ENCODE peak calls at places on chromosomes 7 and 10, in six cellular contexts. O is cardiac muscle cell, H is astrocyte of the spinal cord, Q is cardiac fibroblast, P is pancreas, C is GM23338. Z is an unnamed sample.

GRCh38 chr7:36684951-36685350 is 39.3 kb downstream of the AOAH start:
- DNase-seq in P (no peak), O (peak), Q (no peak), C (no peak), H (no peak), Z (no peak)

GRCh38 chr10:73639286-73639685 is 2.0 kb downstream of the MYOZ1 start:
- DNase-seq in C (no peak), Q (no peak), O (no peak), P (no peak), H (no peak), Z (no peak)

GRCh38 chr10:97069576-97070362 is 116.0 kb downstream of the SLIT1 start:
- DNase-seq in C (no peak), P (no peak), H (peak), O (no peak), Q (peak), Z (no peak)

GRCh38 chr7:7099584-7100014 is 82.7 kb upstream of the C1GALT1 start:
- DNase-seq in H (peak), O (peak), C (peak), Q (peak), P (peak), Z (peak)

GRCh38 chr10:124696446-124697392 is 47.5 kb downstream of the FAM53B start:
- DNase-seq in Q (no peak), H (no peak), C (no peak), O (no peak), P (no peak), Z (no peak)

GRCh38 chr7:3482147-3482921 is 181.3 kb downstream of the SDK1 start:
- DNase-seq in Q (peak), O (peak), C (peak), P (no peak), H (peak), Z (no peak)

GRCh38 chr10:11286261-11286989 is 268.8 kb downstream of the CELF2 start:
- DNase-seq in O (no peak), C (no peak), H (no peak), P (no peak), Q (no peak), Z (no peak)

GRCh38 chr10:101195921-101196320 is 33.3 kb downstream of the LBX1 start:
- DNase-seq in H (no peak), Q (no peak), C (no peak), P (no peak), O (no peak), Z (no peak)

GRCh38 chr10:70676511-70676910 is 4.2 kb downstream of the ADAMTS14 start:
- DNase-seq in C (no peak), P (no peak), Q (no peak), H (no peak), O (no peak), Z (no peak)

GRCh38 chr10:23191764-23192395 is at the start of gene PTF1A:
- DNase-seq in C (peak), P (peak), H (no peak), Q (no peak), O (no peak), Z (no peak)

GRCh38 chr10:106436123-106436740 is 728.3 kb downstream of the SORCS1 start:
- DNase-seq in C (no peak), H (peak), P (no peak), Q (peak), O (no peak), Z (no peak)

GRCh38 chr10:78931333-78932083 is 137.3 kb upstream of the ZMIZ1 start:
- DNase-seq in P (no peak), H (peak), O (no peak), C (no peak), Q (peak), Z (peak)

GRCh38 chr10:108911814-108912541 is 1011.3 kb downstream of the XPNPEP1 start:
- DNase-seq in P (peak), Q (peak), H (peak), C (peak), O (no peak), Z (peak)

GRCh38 chr10:103667390-103667789 is 173.9 kb downstream of the NEURL1 start:
- DNase-seq in H (no peak), Q (peak), P (no peak), C (no peak), O (no peak), Z (no peak)

GRCh38 chr7:33612434-33612833 is 292.9 kb upstream of the BMPER start:
- DNase-seq in Q (peak), P (no peak), C (no peak), H (no peak), O (no peak), Z (no peak)

GRCh38 chr10:118672163-118672562 is 76.7 kb upstream of the PRLHR start:
- DNase-seq in H (no peak), O (no peak), C (no peak), P (no peak), Q (no peak), Z (no peak)

GRCh38 chr10:110993024-110993693 is 73.8 kb downstream of the SHOC2 start:
- DNase-seq in O (no peak), Q (peak), C (no peak), H (peak), P (no peak), Z (peak)

GRCh38 chr10:75525646-75526045 is 94.2 kb downstream of the LRMDA start:
- DNase-seq in O (no peak), H (no peak), C (no peak), P (no peak), Q (peak), Z (no peak)

GRCh38 chr10:72812798-72813430 is 80.6 kb upstream of the OIT3 start:
- DNase-seq in O (no peak), H (peak), Q (peak), C (no peak), P (no peak), Z (peak)

GRCh38 chr10:129079705-129080104 is 387.3 kb upstream of the MGMT start:
- DNase-seq in O (no peak), P (no peak), H (no peak), Q (no peak), C (no peak), Z (no peak)

GRCh38 chr7:2567663-2568238 is 9.0 kb downstream of the IQCE start:
- DNase-seq in C (peak), P (no peak), H (peak), O (peak), Q (peak), Z (no peak)

GRCh38 chr7:118040562-118040961 is 143.4 kb upstream of the LSM8 start:
- DNase-seq in H (no peak), Q (no peak), O (no peak), C (no peak), P (no peak), Z (no peak)

GRCh38 chr10:69103784-69104183 is 15.9 kb downstream of the SRGN start:
- DNase-seq in C (no peak), O (no peak), P (no peak), H (no peak), Q (no peak), Z (no peak)

GRCh38 chr7:17939670-17940301 is 508 bp downstream of the SNX13 start:
- DNase-seq in O (peak), C (peak), Q (peak), P (peak), H (peak), Z (no peak)

GRCh38 chr10:106795619-106796018 is 368.9 kb downstream of the SORCS1 start:
- DNase-seq in Q (no peak), C (peak), O (peak), H (no peak), P (no peak), Z (no peak)

DNA sequence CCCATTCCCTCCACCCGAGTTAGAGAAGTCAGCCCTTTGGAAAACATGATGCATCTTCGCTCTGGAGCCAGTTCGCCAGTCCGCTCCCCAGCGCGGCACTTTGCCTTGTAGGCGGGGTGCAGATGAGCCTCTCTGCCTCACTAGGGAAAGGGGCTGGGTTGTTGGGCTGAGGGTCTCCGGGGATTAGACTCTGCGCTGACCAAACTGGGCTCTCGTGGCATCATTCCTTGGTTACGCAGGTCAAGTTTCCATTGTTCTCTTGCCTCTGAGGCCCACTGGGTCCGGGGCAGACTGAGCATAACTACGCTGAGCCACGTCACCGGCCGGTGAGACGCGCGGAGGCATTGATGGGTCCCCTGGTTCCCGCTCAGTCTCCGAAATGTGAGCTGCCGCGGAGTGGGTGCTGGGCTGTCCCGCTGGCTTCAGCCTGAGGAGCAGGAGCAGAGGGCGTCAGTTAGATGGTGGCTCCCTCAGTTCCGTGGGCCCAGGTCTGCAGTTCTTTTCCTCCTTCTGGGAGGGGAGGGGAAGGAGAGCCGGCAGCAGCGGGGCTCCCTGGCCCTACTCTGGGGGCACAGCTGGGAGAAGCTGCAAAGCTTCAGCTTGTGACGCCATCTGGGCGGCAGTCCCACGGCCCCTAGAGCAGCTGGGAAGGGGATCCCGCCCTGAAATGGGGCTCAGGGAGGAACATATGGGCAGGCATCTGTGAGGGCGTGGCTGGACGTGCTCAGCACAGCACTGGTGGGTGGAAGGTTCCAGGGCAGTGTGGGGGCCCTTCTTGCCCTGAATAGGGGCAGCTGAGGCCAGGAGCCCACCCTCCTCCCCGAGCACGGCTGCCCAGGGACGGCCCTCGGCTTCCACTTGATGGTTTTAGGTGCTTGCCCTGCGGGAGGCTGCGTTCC is 121.2 kb upstream of the BTBD16 start:
- DNase-seq in C (peak), H (no peak), P (no peak), O (no peak), Q (peak), Z (peak)
- H3K4me3 ChIP-seq in C (no peak), H (no peak), P (no peak), O (no peak), Q (no peak), Z (peak)

DNA sequence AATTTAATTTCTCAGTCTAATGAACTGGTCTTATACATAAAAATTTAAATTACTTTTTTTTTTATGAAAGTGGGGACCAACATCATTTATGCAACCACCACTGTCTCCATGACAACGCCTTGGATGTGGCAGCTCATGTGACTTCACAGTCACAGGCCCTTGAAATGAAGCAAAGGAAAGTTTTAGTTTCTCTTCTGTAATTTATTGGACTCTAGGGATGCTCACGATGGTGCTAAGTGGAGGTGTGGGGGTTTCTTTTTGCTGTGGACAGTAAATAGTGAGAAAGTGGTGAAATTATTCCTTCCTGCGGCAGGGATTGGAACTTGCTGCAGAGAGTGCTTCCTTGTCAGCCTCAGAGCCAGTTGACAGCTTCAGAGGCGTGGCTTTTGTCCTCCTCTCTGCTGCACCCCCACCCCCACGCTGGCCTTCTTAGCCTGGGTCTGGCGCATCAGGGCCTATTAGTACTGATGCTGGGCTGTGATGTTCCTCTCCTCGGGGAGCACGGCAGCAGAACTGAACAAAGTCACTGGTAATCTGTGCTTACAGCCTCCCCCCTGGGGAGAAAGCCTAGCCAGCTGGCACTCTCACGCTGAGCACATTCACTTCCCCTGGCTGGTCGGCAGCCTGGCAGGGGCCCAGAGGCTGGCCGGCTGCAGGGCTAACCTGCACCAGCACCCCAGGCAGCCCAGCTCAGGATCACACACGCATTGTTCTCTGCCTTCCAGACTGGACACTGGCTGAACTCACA is 517.5 kb upstream of the GALNT17 start:
- DNase-seq in Q (peak), O (peak), P (peak), C (peak), H (peak), Z (peak)
- H3K4me3 ChIP-seq in Q (no peak), O (no peak), P (no peak), C (no peak), H (no peak), Z (no peak)

DNA sequence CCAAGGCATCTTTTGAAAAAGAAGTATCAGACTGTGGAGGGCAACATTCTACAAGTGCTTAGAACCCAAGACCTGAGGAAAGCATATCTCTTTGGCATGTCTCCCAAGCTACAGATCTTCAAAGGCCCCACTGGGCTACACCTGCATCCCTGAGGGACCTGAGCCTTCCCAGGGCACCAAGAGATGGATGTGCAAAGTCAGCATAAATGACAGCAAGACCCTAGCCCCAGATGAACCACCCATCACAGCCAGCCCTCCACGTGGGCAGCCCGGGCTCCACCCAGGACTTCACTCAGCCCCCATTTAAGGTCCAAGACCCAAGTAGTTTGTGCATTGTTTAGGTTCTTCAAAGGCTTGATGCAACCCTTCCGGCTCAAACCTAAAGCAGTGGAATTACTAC is 123.5 kb downstream of the SFMBT2 start:
- DNase-seq in O (no peak), C (no peak), Q (no peak), P (no peak), H (no peak), Z (no peak)
- H3K4me3 ChIP-seq in O (no peak), C (no peak), Q (no peak), P (no peak), H (no peak), Z (no peak)

GRCh38 chr7:40354736-40355135 is 219.9 kb downstream of the SUGCT start:
- DNase-seq in O (no peak), P (no peak), H (no peak), Q (peak), C (no peak), Z (no peak)

GRCh38 chr7:40346554-40346953 is 211.7 kb downstream of the SUGCT start:
- DNase-seq in P (no peak), O (no peak), H (no peak), Q (no peak), C (no peak), Z (no peak)

GRCh38 chr7:40348126-40348728 is 213.4 kb downstream of the SUGCT start:
- DNase-seq in Q (no peak), C (no peak), P (no peak), O (no peak), H (no peak), Z (no peak)

DNA sequence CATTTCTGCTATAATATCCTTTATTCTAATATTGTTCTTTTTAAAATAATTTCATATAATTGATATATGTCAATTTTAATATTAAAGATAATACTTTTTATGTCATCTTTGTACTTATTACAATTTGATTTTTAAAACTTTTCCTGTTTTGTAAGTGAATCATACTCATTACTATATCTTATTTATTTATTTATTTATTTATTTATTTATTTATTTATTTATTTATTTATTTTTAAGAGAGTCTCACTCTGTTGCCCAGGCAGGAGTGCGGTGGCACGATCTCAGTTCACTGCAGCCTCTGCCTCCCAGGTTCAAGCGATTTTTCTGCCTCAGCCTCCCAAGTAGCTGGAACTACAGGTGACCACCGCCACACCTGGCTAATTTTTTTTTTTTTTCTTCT is 215.3 kb downstream of the SUGCT start:
- DNase-seq in C (no peak), Q (no peak), H (no peak), O (no peak), P (no peak), Z (no peak)
- H3K4me3 ChIP-seq in C (no peak), Q (no peak), H (no peak), O (no peak), P (no peak), Z (no peak)

GRCh38 chr7:100472854-100473499 is 6.0 kb downstream of the TSC22D4 start:
- DNase-seq in O (no peak), P (no peak), H (no peak), C (no peak), Q (peak), Z (no peak)

GRCh38 chr7:100477871-100478248 is 1.2 kb downstream of the TSC22D4 start:
- DNase-seq in P (peak), C (no peak), H (peak), Q (no peak), O (no peak), Z (no peak)

GRCh38 chr7:100476903-100477870 is 1.8 kb downstream of the TSC22D4 start:
- DNase-seq in Q (no peak), O (no peak), P (peak), C (peak), H (no peak), Z (no peak)

GRCh38 chr7:100476108-100476780 is 2.8 kb downstream of the TSC22D4 start:
- DNase-seq in C (no peak), P (peak), Q (no peak), O (peak), H (no peak), Z (no peak)

DNA sequence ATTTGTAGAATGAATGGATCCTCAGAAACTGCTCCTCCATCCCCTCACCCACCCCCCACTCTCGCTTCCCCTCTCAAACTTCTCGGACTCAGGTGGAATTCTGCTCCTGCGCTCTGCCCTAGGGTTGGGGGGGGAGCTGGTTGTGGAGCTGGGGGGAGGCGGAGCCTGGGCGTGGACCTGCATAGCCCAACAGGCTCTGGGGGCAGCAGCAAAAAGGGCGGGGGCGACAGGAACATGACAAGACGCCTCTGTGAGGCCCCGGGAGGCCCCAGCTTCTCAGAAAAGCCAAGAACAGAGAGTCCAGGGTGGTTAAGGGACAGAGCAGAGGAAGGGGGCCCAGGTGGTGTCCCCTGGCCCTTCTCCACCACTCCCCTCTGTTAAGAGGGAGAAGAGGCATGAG is 3.5 kb downstream of the TSC22D4 start:
- DNase-seq in O (peak), H (no peak), C (no peak), P (peak), Q (no peak), Z (no peak)
- H3K4me3 ChIP-seq in O (peak), H (peak), C (peak), P (no peak), Q (peak), Z (peak)

GRCh38 chr10:36636285-36636839 is 489.0 kb upstream of the ANKRD30A start:
- DNase-seq in C (no peak), O (no peak), Q (no peak), P (no peak), H (no peak), Z (no peak)

GRCh38 chr10:36638461-36638860 is 486.9 kb upstream of the ANKRD30A start:
- DNase-seq in O (no peak), P (no peak), C (no peak), Q (peak), H (no peak), Z (no peak)

GRCh38 chr10:36636879-36637278 is 488.5 kb upstream of the ANKRD30A start:
- DNase-seq in O (no peak), C (no peak), H (no peak), Q (no peak), P (no peak), Z (no peak)

GRCh38 chr10:36630267-36630666 is 495.1 kb upstream of the ANKRD30A start:
- DNase-seq in H (no peak), C (no peak), Q (no peak), O (no peak), P (no peak), Z (no peak)

DNA sequence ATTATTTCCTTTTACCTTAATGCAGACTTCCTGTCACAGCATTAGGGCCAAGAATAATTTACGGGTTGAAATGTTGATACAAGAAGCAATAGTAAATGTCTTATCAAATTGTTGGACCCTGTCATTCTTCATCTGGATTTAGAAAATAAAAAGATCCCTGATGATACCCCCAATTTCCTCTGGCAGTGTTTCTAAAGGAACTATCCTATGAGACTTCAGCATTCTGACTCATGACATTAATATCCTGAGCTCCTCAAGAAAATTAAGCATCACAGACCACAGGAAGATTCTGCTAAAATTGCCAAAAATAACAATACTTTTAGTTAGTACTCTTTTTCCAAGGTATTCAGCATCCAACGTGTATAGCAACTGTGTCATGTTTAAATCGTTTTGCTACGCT is 490.5 kb upstream of the ANKRD30A start:
- DNase-seq in Q (peak), O (no peak), C (no peak), P (no peak), H (peak), Z (peak)
- H3K4me3 ChIP-seq in Q (no peak), O (no peak), C (no peak), P (no peak), H (no peak), Z (no peak)